ENCODE peak calls at places on chromosomes 3 and 15, in seven cellular contexts. L is cardiac fibroblast; D is dorsolateral prefrontal cortex; X is mucosa of descending colon; A is CD8-positive, alpha-beta T cell; F is hepatocyte; V is astrocyte of the spinal cord. E is an unnamed sample.

GRCh38 chr15:91007266-91007665 is 12.9 kb upstream of the PRC1 start:
- DNase-seq in X (no peak), F (no peak), A (no peak), V (no peak), D (no peak), L (no peak), E (peak; percentile 69)

GRCh38 chr3:30123224-30123623 is 483.2 kb upstream of the TGFBR2 start:
- DNase-seq in D (no peak), V (no peak), A (no peak), F (no peak), L (no peak), X (no peak), E (no peak)

GRCh38 chr3:69710153-69710977 is 28.9 kb upstream of the MITF start:
- DNase-seq in X (no peak), V (peak; percentile 48), D (no peak), L (peak; percentile 73), A (no peak), F (no peak), E (no peak)

GRCh38 chr3:174198199-174198598 is 660.9 kb upstream of the NAALADL2 start:
- DNase-seq in L (peak; percentile 8), A (no peak), X (no peak), D (no peak), F (no peak), V (peak; percentile 70), E (peak; percentile 93)

GRCh38 chr3:45642731-45643152 is 46.5 kb upstream of the SACM1L start:
- DNase-seq in V (peak; percentile 86), D (no peak), F (no peak), A (no peak), L (peak; percentile 70), X (no peak), E (no peak)

GRCh38 chr15:60507596-60508424 is 28.9 kb upstream of the ICE2 start:
- DNase-seq in D (no peak), V (peak; percentile 74), A (peak; percentile 18), L (peak; percentile 79), X (no peak), F (peak; percentile 61), E (peak; percentile 59)

GRCh38 chr3:134340362-134340997 is 33.8 kb downstream of the AMOTL2 start:
- DNase-seq in L (peak; percentile 65), F (no peak), A (no peak), V (no peak), D (no peak), X (no peak), E (no peak)

GRCh38 chr3:170563712-170564423 is 22.0 kb downstream of the SLC7A14 start:
- DNase-seq in L (peak; percentile 63), A (no peak), V (peak; percentile 69), D (no peak), F (peak; percentile 14), X (no peak), E (no peak)

GRCh38 chr15:75238150-75238549 is 20.0 kb upstream of the GOLGA6C start:
- DNase-seq in V (no peak), A (no peak), X (no peak), F (no peak), D (no peak), L (no peak), E (no peak)

GRCh38 chr3:59641169-59641914 is 591.5 kb upstream of the CFAP20DC start:
- DNase-seq in D (no peak), F (no peak), A (no peak), X (no peak), L (peak; percentile 84), V (no peak), E (no peak)

GRCh38 chr15:69484837-69485236 is 32.2 kb downstream of the RPLP1 start:
- DNase-seq in F (no peak), L (no peak), A (no peak), V (no peak), X (no peak), D (no peak), E (peak; percentile 85)

GRCh38 chr15:101303408-101303807 is 8.4 kb upstream of the SNRPA1 start:
- DNase-seq in A (no peak), X (no peak), F (no peak), D (no peak), V (no peak), L (no peak), E (no peak)

GRCh38 chr3:46958469-46959168 is 17.9 kb downstream of the CCDC12 start:
- DNase-seq in V (no peak), L (no peak), D (no peak), F (no peak), X (no peak), A (no peak), E (no peak)

GRCh38 chr3:194204793-194205065 is 68.8 kb downstream of the HES1 start:
- DNase-seq in L (no peak), D (no peak), X (no peak), F (no peak), A (no peak), V (no peak), E (no peak)

GRCh38 chr3:185851959-185852358 is 27.1 kb upstream of the IGF2BP2 start:
- DNase-seq in V (no peak), L (no peak), D (no peak), F (no peak), X (no peak), A (no peak), E (no peak)
- TF ChIP-seq CTCF in V (no peak), L (no peak), D (no peak), F (no peak), X (no peak), A (no peak), E (no peak)

DNA sequence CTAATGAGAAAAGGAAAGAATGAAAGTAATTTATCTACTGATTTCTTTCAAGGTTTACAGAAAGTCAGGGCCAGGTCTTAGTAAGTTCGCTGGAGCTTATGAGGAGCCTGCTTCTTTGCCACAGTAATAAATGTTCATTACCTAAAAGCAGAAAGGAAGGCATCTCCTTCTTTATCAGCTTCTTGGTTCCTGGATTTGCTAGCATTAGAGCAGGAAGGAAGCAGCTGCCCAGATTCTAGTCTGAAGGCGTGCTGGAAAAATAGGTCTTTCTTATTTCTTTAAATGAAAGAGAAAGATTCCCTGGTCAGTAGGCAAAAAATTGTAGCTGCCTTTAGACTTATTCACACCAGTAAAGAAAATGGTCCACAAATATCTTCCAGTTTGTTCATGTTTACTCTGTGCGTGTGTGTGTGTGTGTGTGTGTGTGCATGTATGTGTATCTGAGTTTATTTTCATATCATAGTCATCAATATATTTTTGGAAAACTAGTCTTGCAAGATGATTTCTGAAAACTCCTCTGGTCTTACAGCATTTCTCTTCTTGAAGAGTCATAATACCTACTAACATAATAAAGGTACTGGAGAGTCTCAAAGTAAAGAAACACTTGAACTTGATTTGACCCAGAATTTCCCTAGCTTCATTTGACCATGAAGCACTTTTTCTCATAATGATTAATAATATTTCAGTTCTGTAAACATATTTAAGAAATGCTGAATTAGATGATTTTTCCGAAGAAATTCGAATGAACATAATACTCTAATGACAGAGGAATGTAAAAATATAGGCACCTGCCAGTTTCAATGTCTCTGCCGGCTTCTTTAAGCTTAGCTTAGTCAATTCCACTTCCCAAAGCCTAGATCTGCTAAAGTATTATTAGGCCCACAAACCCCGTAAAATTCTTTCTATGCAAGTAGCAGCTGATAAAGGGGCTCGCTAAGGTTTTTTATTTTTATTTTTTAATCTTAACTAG is 255.2 kb upstream of the ZPLD1 start:
- DNase-seq in X (no peak), D (no peak), F (no peak), L (peak; percentile 44), V (peak; percentile 49), A (no peak), E (no peak)
- H3K4me3 ChIP-seq in X (no peak overlapping the region), D (no peak overlapping the region), F (no peak overlapping the region), L (peak overlapping the region; percentile 5), V (no peak overlapping the region), A (no peak overlapping the region), E (no peak overlapping the region)

GRCh38 chr3:12413721-12414255 is 70.5 kb upstream of the TSEN2 start:
- DNase-seq in V (no peak), D (no peak), A (no peak), F (no peak), X (no peak), L (no peak), E (no peak)
- TF ChIP-seq CTCF in V (no peak), D (no peak), A (no peak), F (no peak), X (no peak), L (no peak), E (no peak)

GRCh38 chr15:85403745-85404144 is 23.3 kb downstream of the AKAP13 start:
- DNase-seq in F (no peak), V (peak; percentile 48), A (no peak), D (no peak), X (no peak), L (peak; percentile 61), E (no peak)

GRCh38 chr15:85404156-85404921 is 23.9 kb downstream of the AKAP13 start:
- DNase-seq in L (no peak), V (no peak), X (no peak), F (peak; percentile 11), A (no peak), D (no peak), E (no peak)

GRCh38 chr15:85404922-85405293 is 24.5 kb downstream of the AKAP13 start:
- DNase-seq in A (no peak), F (no peak), D (no peak), L (peak; percentile 35), X (no peak), V (peak; percentile 73), E (no peak)

GRCh38 chr15:85401108-85401765 is 20.8 kb downstream of the AKAP13 start:
- DNase-seq in L (no peak), X (no peak), F (no peak), V (no peak), D (no peak), A (no peak), E (no peak)

DNA sequence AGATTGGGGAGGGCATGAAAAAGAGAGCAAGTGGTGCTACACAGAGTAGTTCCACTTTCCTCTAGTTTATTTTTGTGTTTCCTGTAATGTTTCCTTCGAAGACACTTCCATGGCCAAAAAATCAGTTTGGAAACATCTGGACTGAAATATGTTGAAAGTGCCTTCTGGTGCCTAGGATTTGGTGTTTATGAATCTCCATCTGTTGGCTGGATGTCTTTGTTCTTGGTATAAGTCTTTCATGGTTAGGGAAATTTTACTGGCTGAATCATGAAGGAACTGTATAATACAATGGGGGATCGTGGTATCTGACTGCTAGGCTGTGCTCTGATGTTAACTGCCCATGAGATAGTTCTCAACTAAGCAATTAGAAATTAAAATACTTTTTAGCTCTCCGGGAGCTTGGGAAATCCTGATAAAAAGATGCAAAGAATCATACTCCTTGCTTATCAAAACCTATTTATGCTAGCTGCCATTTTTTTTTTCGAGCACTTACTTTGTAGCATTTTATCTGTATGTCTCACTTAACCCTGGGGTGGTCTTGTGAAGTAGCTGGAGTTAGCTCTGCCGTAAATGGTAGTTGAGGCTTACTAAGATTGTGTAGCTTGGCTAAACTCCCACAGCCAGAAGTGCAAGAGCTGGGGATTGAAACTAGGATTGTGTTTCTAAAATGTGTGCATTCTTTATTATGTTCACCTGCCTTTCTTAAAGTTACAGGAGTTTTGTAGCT is 22.0 kb downstream of the AKAP13 start:
- DNase-seq in F (no peak), X (no peak), A (no peak), L (no peak), D (no peak), V (peak; percentile 83), E (no peak)
- H3K4me3 ChIP-seq in F (no peak overlapping the region), X (no peak overlapping the region), A (no peak overlapping the region), L (no peak overlapping the region), D (no peak overlapping the region), V (no peak overlapping the region), E (no peak overlapping the region)

GRCh38 chr3:71008350-71008923 is 575.1 kb downstream of the FOXP1 start:
- DNase-seq in A (no peak), V (no peak), F (no peak), L (no peak), X (no peak), D (no peak), E (no peak)
- TF ChIP-seq CTCF in A (no peak), V (no peak), F (no peak), L (no peak), X (no peak), D (no peak), E (no peak)